ENCODE peak calls at places on chromosomes 7 and 10, in five cellular contexts. C, X, J, V and H are unnamed samples.

GRCh38 chr7:69036301-69036700 is 562.0 kb upstream of the AUTS2 start:
- DNase-seq in C (no peak), J (no peak), X (no peak), V (no peak), H (no peak)

GRCh38 chr7:115289966-115290365 is 368.1 kb downstream of the MDFIC start:
- DNase-seq in J (no peak), V (peak), C (no peak), X (no peak), H (no peak)

GRCh38 chr10:80465839-80466590 is 11.9 kb downstream of the TSPAN14 start:
- DNase-seq in C (no peak), J (no peak), V (no peak), X (no peak), H (no peak)

GRCh38 chr10:132632851-132633684 is 95.5 kb downstream of the INPP5A start:
- DNase-seq in V (peak), J (no peak), X (peak), C (no peak), H (no peak)

GRCh38 chr10:80454526-80455460 is 683 bp downstream of the TSPAN14 start:
- DNase-seq in C (no peak), X (no peak), V (peak), J (peak), H (peak)

GRCh38 chr10:77682408-77683087 is 44.9 kb upstream of the KCNMA1 start:
- DNase-seq in V (no peak), C (no peak), X (no peak), J (no peak), H (no peak)

GRCh38 chr7:107173191-107173590 is 4.4 kb downstream of the HBP1 start:
- DNase-seq in V (no peak), X (no peak), C (no peak), J (peak), H (no peak)

GRCh38 chr7:157269341-157270059 is 67.3 kb upstream of the DNAJB6 start:
- DNase-seq in C (no peak), J (no peak), V (no peak), X (no peak), H (no peak)

GRCh38 chr7:105497016-105497415 is 25.1 kb downstream of the PUS7 start:
- DNase-seq in C (no peak), X (no peak), V (no peak), J (no peak), H (no peak)

GRCh38 chr7:99473315-99473596 is 566 bp downstream of the ZNF789 start:
- DNase-seq in J (peak), V (peak), C (peak), X (peak), H (peak)

GRCh38 chr7:22841954-22842353 is 19.3 kb upstream of the TOMM7 start:
- DNase-seq in C (no peak), V (peak), X (no peak), J (peak), H (no peak)

GRCh38 chr10:76311752-76312699 is 880.6 kb downstream of the LRMDA start:
- DNase-seq in V (peak), J (peak), X (peak), C (peak), H (peak)

GRCh38 chr7:7765422-7765821 is 47.0 kb upstream of the RPA3 start:
- DNase-seq in V (peak), J (no peak), X (peak), C (no peak), H (no peak)

GRCh38 chr10:130762481-130762880 is 549.0 kb downstream of the TCERG1L start:
- DNase-seq in J (no peak), V (no peak), X (no peak), C (no peak), H (no peak)

GRCh38 chr10:120827251-120827875 is 23.8 kb upstream of the WDR11 start:
- DNase-seq in X (no peak), V (no peak), C (no peak), J (no peak), H (no peak)
- H3K4me2 ChIP-seq in X (no peak), V (no peak), C (no peak), J (no peak), H (no peak)

GRCh38 chr7:17299477-17299991 is 1.1 kb downstream of the AHR start:
- DNase-seq in C (no peak), X (peak), V (peak), J (no peak), H (peak)

GRCh38 chr7:17298840-17299476 is 506 bp downstream of the AHR start:
- DNase-seq in X (peak), V (peak), J (peak), C (no peak), H (peak)

GRCh38 chr7:17298102-17298839 is at the start of gene AHR:
- DNase-seq in V (peak), J (peak), X (peak), C (peak), H (peak)

GRCh38 chr7:17300012-17300411 is 1.6 kb downstream of the AHR start:
- DNase-seq in J (no peak), V (peak), C (no peak), X (no peak), H (no peak)

DNA sequence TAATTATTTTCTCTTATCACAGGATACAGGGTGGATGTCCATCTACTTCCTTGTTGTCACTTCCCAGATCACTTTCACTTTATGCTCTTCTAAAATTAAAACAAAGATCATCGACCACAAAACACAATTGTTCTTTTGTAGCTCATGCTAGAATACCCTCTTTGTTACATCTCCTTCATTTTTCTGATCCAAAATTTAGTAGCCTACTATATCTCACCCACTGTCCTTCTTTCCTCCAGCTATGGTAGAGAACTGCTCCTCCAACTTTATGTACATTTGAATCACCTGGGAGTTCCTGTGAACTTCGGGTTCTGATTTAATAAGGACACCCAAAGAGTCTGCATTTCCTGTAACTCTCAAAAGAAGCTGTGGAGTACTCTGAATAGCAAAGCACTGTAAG is 1.2 kb upstream of the AHR start:
- DNase-seq in V (no peak), X (no peak), C (no peak), J (no peak), H (no peak)
- TF ChIP-seq EZH2phosphoT487 in V (no peak), X (no peak), C (no peak), J (no peak), H (no peak)

GRCh38 chr10:7482992-7483391 is 72.2 kb upstream of the SFMBT2 start:
- DNase-seq in X (no peak), C (no peak), V (no peak), J (no peak), H (no peak)
- H3K27ac ChIP-seq in X (no peak), C (no peak), V (no peak), J (no peak), H (no peak)

DNA sequence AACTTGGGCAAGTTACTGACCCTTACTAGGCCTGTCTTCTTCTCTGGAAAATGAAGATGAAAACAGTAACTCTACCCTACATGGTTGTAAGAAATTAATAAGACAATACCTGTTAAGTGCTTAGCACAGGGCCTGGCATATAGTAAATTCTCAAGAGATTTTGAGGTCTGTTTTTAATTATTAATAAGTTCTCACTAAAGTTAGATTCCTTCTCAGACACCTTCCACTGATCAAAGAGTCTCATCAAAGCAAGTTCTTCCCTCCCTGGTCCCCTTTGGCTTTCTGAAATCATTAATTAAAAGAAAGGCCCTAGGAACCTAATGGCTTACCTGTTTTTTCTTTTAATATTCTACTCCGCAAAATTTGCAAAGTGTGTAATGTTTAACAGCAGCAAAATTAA is 4.6 kb downstream of the TMEM140 start:
- DNase-seq in V (no peak), X (no peak), J (no peak), C (no peak), H (no peak)
- H3K4me2 ChIP-seq in V (no peak), X (no peak), J (no peak), C (no peak), H (no peak)

DNA sequence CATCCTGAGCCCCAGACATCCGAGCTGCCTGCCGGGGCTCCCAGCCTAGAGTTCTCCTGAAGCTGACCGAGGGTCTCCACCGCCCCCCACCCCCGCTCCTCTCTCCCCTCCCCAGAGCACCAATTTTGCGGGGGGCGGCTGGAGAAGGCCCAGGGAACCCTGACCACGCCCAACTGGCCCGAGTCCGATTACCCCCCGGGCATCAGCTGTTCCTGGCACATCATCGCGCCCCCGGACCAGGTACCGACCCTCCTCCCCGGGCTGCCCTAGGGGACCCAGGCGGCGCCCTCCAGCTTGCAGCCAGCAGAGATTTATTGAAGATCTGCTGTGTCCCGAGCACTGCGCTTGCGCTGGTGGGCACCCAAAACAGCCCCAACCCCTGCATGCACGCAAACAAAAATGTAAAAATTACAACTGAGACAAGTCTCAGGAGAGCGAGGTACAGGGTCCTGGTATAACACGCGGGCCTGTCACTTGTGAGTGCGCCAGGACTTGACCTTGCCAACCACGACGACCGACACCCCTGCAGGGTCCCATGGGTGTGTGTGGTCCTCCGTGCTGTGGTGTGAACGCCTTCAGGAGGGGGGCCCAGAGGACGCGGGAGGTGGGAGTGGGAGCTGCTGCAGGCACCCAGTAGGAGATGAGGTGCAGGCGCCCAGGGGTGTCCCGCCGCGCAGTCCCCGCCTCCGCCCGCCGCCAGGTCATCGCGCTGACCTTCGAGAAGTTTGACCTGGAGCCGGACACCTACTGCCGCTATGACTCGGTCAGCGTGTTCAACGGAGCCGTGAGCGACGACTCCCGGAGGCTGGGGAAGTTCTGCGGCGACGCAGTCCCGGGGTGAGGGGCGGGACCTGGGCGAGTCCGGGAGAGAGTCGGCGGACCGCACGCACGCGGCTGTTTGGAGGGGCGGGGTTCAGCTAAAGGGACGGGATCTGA is 3.1 kb downstream of the PCOLCE start:
- DNase-seq in J (peak), X (peak), V (no peak), C (no peak), H (peak)
- TF ChIP-seq EZH2phosphoT487 in J (no peak), X (no peak), V (no peak), C (no peak), H (no peak)

GRCh38 chr10:113916053-113916452 is 61.6 kb downstream of the NHLRC2 start:
- DNase-seq in C (no peak), V (no peak), J (no peak), X (peak), H (no peak)
- H3K27ac ChIP-seq in C (no peak), V (no peak), J (no peak), X (no peak), H (no peak)

GRCh38 chr10:17075510-17075909 is 54.1 kb downstream of the CUBN start:
- DNase-seq in C (no peak), X (peak), J (no peak), V (peak), H (peak)
- H3K4me2 ChIP-seq in C (peak), X (peak), J (no peak), V (peak), H (peak)